ENCODE peak calls at places on chromosomes 3 and 15, in four cellular contexts. One of them, this sample, is unnamed.

GRCh38 chr3:10988003-10988402 is 4.5 kb upstream of the SLC6A1 start:
- DNase-seq in naive thymus-derived CD4-positive, alpha-beta T cell: no peak
- DNase-seq in activated T-cell treated with anti-CD3 and anti-CD28 coated beads, Interleukin-2, amount 50 U/mL, for 1 hour: no peak
- DNase-seq in stimulated activated CD8-positive, alpha-beta memory T cell treated with anti-CD3 and anti-CD28 coated beads, Interleukin-7, amount 100 ng/mL, for 24 hours: no peak
- DNase-seq in this sample: no peak

GRCh38 chr3:72652395-72652794 is 195.8 kb downstream of the SHQ1 start:
- DNase-seq in activated T-cell treated with anti-CD3 and anti-CD28 coated beads, Interleukin-2, amount 50 U/mL, for 1 hour: no peak
- DNase-seq in naive thymus-derived CD4-positive, alpha-beta T cell: no peak
- DNase-seq in stimulated activated CD8-positive, alpha-beta memory T cell treated with anti-CD3 and anti-CD28 coated beads, Interleukin-7, amount 100 ng/mL, for 24 hours: no peak
- DNase-seq in this sample: no peak

GRCh38 chr15:39680868-39681267 is 100.0 kb downstream of the THBS1 start:
- DNase-seq in naive thymus-derived CD4-positive, alpha-beta T cell: no peak
- DNase-seq in activated T-cell treated with anti-CD3 and anti-CD28 coated beads, Interleukin-2, amount 50 U/mL, for 1 hour: no peak
- DNase-seq in stimulated activated CD8-positive, alpha-beta memory T cell treated with anti-CD3 and anti-CD28 coated beads, Interleukin-7, amount 100 ng/mL, for 24 hours: no peak
- DNase-seq in this sample: no peak

GRCh38 chr3:134620476-134621115 is 30.2 kb downstream of the KY start:
- DNase-seq in activated T-cell treated with anti-CD3 and anti-CD28 coated beads, Interleukin-2, amount 50 U/mL, for 1 hour: no peak
- DNase-seq in naive thymus-derived CD4-positive, alpha-beta T cell: no peak
- DNase-seq in stimulated activated CD8-positive, alpha-beta memory T cell treated with anti-CD3 and anti-CD28 coated beads, Interleukin-7, amount 100 ng/mL, for 24 hours: no peak
- DNase-seq in this sample: no peak

GRCh38 chr3:123081718-123082369 is 15.0 kb downstream of the PDIA5 start:
- DNase-seq in activated T-cell treated with anti-CD3 and anti-CD28 coated beads, Interleukin-2, amount 50 U/mL, for 1 hour: no peak
- DNase-seq in stimulated activated CD8-positive, alpha-beta memory T cell treated with anti-CD3 and anti-CD28 coated beads, Interleukin-7, amount 100 ng/mL, for 24 hours: no peak
- DNase-seq in naive thymus-derived CD4-positive, alpha-beta T cell: no peak
- DNase-seq in this sample: no peak

GRCh38 chr3:156820687-156821070 is 5.5 kb upstream of the LEKR1 start:
- DNase-seq in naive thymus-derived CD4-positive, alpha-beta T cell: no peak
- DNase-seq in activated T-cell treated with anti-CD3 and anti-CD28 coated beads, Interleukin-2, amount 50 U/mL, for 1 hour: no peak
- DNase-seq in stimulated activated CD8-positive, alpha-beta memory T cell treated with anti-CD3 and anti-CD28 coated beads, Interleukin-7, amount 100 ng/mL, for 24 hours: no peak
- DNase-seq in this sample: no peak

GRCh38 chr3:14223595-14223994 is 45.0 kb downstream of the LSM3 start:
- DNase-seq in stimulated activated CD8-positive, alpha-beta memory T cell treated with anti-CD3 and anti-CD28 coated beads, Interleukin-7, amount 100 ng/mL, for 24 hours: no peak
- DNase-seq in naive thymus-derived CD4-positive, alpha-beta T cell: no peak
- DNase-seq in activated T-cell treated with anti-CD3 and anti-CD28 coated beads, Interleukin-2, amount 50 U/mL, for 1 hour: no peak
- DNase-seq in this sample: no peak

GRCh38 chr3:14525685-14526631 is 14.2 kb downstream of the GRIP2 start:
- DNase-seq in naive thymus-derived CD4-positive, alpha-beta T cell: no peak
- DNase-seq in activated T-cell treated with anti-CD3 and anti-CD28 coated beads, Interleukin-2, amount 50 U/mL, for 1 hour: no peak
- DNase-seq in stimulated activated CD8-positive, alpha-beta memory T cell treated with anti-CD3 and anti-CD28 coated beads, Interleukin-7, amount 100 ng/mL, for 24 hours: no peak
- DNase-seq in this sample: no peak